ENCODE peak calls at places on chromosome 7, in four cellular contexts. W, P, X and G are unnamed samples.

GRCh38 chr7:88509341-88509740 is 202.6 kb upstream of the STEAP4 start:
- DNase-seq in W (no peak), P (no peak), X (no peak), G (no peak)

GRCh38 chr7:20778063-20778721 is 8.5 kb downstream of the SP8 start:
- DNase-seq in W (peak), P (peak), X (peak), G (no peak)

GRCh38 chr7:91940171-91940570 is 491 bp upstream of the AKAP9 start:
- DNase-seq in W (peak), P (peak), X (peak), G (no peak)

GRCh38 chr7:43844662-43845061 is 24.7 kb downstream of the MRPS24 start:
- DNase-seq in W (no peak), P (no peak), X (no peak), G (no peak)

GRCh38 chr7:29146888-29147609 is 712 bp upstream of the CPVL start:
- DNase-seq in W (peak), P (peak), X (no peak), G (no peak)

GRCh38 chr7:135822396-135822795 is 73.8 kb upstream of the FAM180A start:
- DNase-seq in W (no peak), P (no peak), X (no peak), G (no peak)

GRCh38 chr7:40899151-40899550 is 764.3 kb downstream of the SUGCT start:
- DNase-seq in W (no peak), P (no peak), X (no peak), G (no peak)

GRCh38 chr7:114539575-114539974 is 125.0 kb downstream of the FOXP2 start:
- DNase-seq in W (peak), P (no peak), X (no peak), G (peak)

GRCh38 chr7:155993420-155994252 is 181.4 kb upstream of the SHH start:
- DNase-seq in W (no peak), P (peak), X (peak), G (no peak)

GRCh38 chr7:17523813-17524741 is 225.6 kb downstream of the AHR start:
- DNase-seq in W (no peak), P (no peak), X (no peak), G (peak)

GRCh38 chr7:138352570-138353461 is 107.2 kb upstream of the TRIM24 start:
- DNase-seq in W (peak), P (peak), X (no peak), G (no peak)

GRCh38 chr7:47100815-47101435 is 481.0 kb downstream of the TNS3 start:
- DNase-seq in W (peak), P (peak), X (peak), G (peak)

GRCh38 chr7:147419001-147419400 is 1171.6 kb upstream of the C7orf33 start:
- DNase-seq in W (peak), P (no peak), X (no peak), G (peak)

GRCh38 chr7:91836065-91836368 is 44.5 kb downstream of the MTERF1 start:
- DNase-seq in W (no peak), P (no peak), X (no peak), G (peak)

GRCh38 chr7:30464231-30464660 is 14.3 kb downstream of the NOD1 start:
- DNase-seq in W (no peak), P (no peak), X (no peak), G (no peak)

GRCh38 chr7:32892521-32893224 is 1.1 kb upstream of the KBTBD2 start:
- DNase-seq in W (peak), P (peak), X (no peak), G (peak)

GRCh38 chr7:123230147-123230546 is 30.4 kb upstream of the SLC13A1 start:
- DNase-seq in W (no peak), P (no peak), X (no peak), G (no peak)

GRCh38 chr7:44629825-44630580 is 23.6 kb downstream of the OGDH start:
- DNase-seq in W (no peak), P (no peak), X (no peak), G (no peak)

GRCh38 chr7:54813398-54813797 is 54.4 kb upstream of the SEC61G start:
- DNase-seq in W (no peak), P (no peak), X (no peak), G (no peak)

GRCh38 chr7:80883188-80884025 is 35.4 kb downstream of the SEMA3C start:
- DNase-seq in W (peak), P (no peak), X (no peak), G (peak)

GRCh38 chr7:66768865-66769832 is 28.6 kb downstream of the RABGEF1 start:
- DNase-seq in W (no peak), P (no peak), X (no peak), G (peak)

GRCh38 chr7:56079450-56080185 is 13.1 kb downstream of the PHKG1 start:
- DNase-seq in W (peak), P (peak), X (peak), G (peak)

GRCh38 chr7:50119815-50120637 is 27.0 kb upstream of the ZPBP start:
- DNase-seq in W (peak), P (peak), X (peak), G (no peak)

GRCh38 chr7:139777304-139777890 is 401 bp downstream of the HIPK2 start:
- DNase-seq in W (peak), P (no peak), X (no peak), G (no peak)

DNA sequence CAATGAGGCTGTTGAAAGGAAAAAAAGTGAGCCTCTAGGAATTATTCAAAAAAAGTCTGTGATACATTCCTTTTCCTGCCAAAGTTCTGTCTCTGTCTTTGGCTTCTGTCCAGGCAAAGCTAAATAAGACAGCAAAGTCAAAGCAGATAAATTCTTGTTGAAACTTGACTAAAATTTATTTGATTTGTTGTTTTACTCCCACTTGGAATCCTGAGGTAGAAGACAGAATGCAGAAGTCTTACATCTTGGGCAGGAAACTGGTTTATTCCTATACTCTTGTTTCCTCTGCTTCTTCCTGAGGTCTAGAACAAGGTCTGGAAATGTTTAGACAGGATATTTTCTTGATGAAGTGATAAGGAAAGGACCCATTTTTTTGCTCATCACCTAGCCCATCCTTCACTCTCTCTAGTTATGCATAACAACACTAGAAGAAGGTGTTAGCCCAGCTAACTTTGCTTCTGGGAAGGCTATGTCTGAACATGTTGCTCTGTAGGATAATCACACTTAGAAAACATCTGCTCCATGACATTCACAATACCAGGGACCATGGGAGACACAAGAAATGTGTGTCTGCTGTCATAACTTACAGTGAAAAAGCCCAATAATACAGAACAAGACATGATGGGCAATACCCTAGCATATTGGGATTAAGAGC is 14.1 kb upstream of the ZNF282 start:
- DNase-seq in W (no peak), P (no peak), X (no peak), G (no peak)
- H4K5ac ChIP-seq in W (no peak), P (no peak), X (no peak), G (peak)

GRCh38 chr7:1890289-1891235 is 220.5 kb downstream of the ELFN1 start:
- DNase-seq in W (no peak), P (no peak), X (no peak), G (no peak)

GRCh38 chr7:1893025-1893424 is 222.9 kb downstream of the ELFN1 start:
- DNase-seq in W (peak), P (no peak), X (no peak), G (no peak)

GRCh38 chr7:1893451-1893850 is 223.4 kb downstream of the ELFN1 start:
- DNase-seq in W (no peak), P (no peak), X (no peak), G (no peak)

GRCh38 chr7:1894313-1894900 is 224.3 kb downstream of the ELFN1 start:
- DNase-seq in W (no peak), P (no peak), X (no peak), G (no peak)

GRCh38 chr7:1892011-1892965 is 222.2 kb downstream of the ELFN1 start:
- DNase-seq in W (no peak), P (no peak), X (no peak), G (no peak)
- H3K23ac ChIP-seq in W (no peak), P (no peak), X (no peak), G (no peak)

GRCh38 chr7:141359740-141360413 is 191.3 kb upstream of the AGK start:
- DNase-seq in W (peak), P (no peak), X (no peak), G (no peak)
- H4K5ac ChIP-seq in W (no peak), P (no peak), X (no peak), G (no peak)

DNA sequence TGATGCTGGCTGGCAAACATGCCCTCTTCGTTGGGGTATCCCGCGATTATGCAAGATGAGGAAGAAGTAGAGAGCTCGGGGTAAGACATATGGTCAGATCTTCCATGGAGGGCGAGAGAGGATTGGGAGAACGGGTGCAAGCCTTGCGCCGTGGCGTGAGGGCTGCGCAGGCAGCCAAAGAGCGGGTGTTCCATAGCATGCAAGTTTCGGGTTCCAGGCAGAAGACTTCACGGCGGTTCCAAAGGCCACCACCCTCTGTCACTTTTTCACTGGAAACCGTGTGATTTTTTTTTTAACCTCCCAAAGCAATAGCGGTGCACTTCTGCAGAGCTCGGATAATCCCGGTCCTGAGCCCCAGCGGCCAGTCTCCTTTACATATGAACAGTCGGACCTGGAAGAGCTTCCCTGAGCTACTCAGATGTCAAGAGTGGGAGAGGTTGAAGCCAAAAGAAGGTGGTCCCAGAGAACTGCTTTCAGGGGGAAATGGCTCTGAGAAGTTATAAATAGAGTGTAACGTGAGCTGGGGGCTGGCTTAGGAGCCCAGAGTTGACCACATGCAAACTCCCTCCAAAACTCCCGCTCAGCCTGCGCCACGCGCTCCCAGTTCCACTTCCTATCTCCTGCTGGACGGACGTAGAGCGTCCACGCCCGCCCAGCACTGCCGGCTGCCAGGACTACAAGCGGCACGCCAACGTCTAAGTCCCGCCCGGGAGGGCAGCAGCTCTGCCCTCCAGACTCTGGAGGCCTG is at the start of gene MEOX2:
- DNase-seq in W (peak), P (peak), X (peak), G (peak)
- H3K23ac ChIP-seq in W (no peak), P (no peak), X (no peak), G (peak)